ENCODE peak calls at places on chromosomes 2 and 18, in six cellular contexts. I is Daoy, Z is right atrium auricular region, T is AG04449, F is GM12865, R is AG08395. B is an unnamed sample.

GRCh38 chr18:27030403-27030802 is 154.7 kb downstream of the CHST9 start:
- DNase-seq in R (no peak), I (no peak), T (no peak), Z (no peak), F (no peak), B (no peak)

GRCh38 chr2:79530443-79530842 is 17.6 kb downstream of the CTNNA2 start:
- DNase-seq in Z (no peak), T (no peak), I (no peak), F (no peak), R (no peak), B (no peak)

GRCh38 chr2:28108143-28108542 is 217.6 kb downstream of the BABAM2 start:
- DNase-seq in I (no peak), F (no peak), T (peak), Z (no peak), R (peak), B (no peak)

GRCh38 chr18:2910751-2911425 is 64.1 kb downstream of the EMILIN2 start:
- DNase-seq in R (no peak), T (no peak), I (no peak), Z (no peak), F (no peak), B (no peak)

GRCh38 chr2:172624996-172625395 is 69.1 kb downstream of the PDK1 start:
- DNase-seq in I (no peak), T (no peak), Z (no peak), F (no peak), R (no peak), B (no peak)

GRCh38 chr2:174350593-174351181 is 15.9 kb downstream of the SP9 start:
- DNase-seq in R (no peak), I (no peak), F (no peak), Z (no peak), T (no peak), B (no peak)

GRCh38 chr2:129738799-129739198 is 240.7 kb upstream of the RAB6C start:
- DNase-seq in Z (no peak), I (no peak), T (no peak), R (no peak), F (no peak), B (no peak)

GRCh38 chr2:236623816-236624215 is 54.2 kb downstream of the ACKR3 start:
- DNase-seq in R (no peak), T (no peak), F (no peak), I (no peak), Z (no peak), B (no peak)

GRCh38 chr2:98818164-98818563 is 87.2 kb upstream of the MGAT4A start:
- DNase-seq in R (no peak), F (no peak), Z (no peak), T (no peak), I (no peak), B (no peak)

GRCh38 chr2:213152065-213152794 is 818 bp upstream of the IKZF2 start:
- DNase-seq in Z (peak), I (peak), T (no peak), R (peak), F (peak), B (peak)

GRCh38 chr2:44713170-44713569 is 228.3 kb upstream of the SIX3 start:
- DNase-seq in Z (no peak), I (no peak), R (no peak), T (no peak), F (peak), B (no peak)

B was measured in HL-60.